ENCODE peak calls at places on chromosome 22, in ten cellular contexts. X is tibial artery; Q is endothelial cell of umbilical vein; T is stimulated activated CD4-positive, alpha-beta T cell treated with anti-CD3 and anti-CD28 coated beads, Interleukin-4, amount 100 ng/mL, for 24 hours; R is body of pancreas; D is tibial nerve; H is aorta; Z is RPMI7951; C is fibroblast of the aortic adventitia; S is MM.1S. B is an unnamed sample.

GRCh38 chr22:46879083-46879482 is 116.6 kb downstream of the TBC1D22A start:
- DNase-seq in X (no peak), Q (no peak), T (no peak), R (no peak), D (no peak), H (no peak), Z (no peak), C (peak), S (no peak), B (no peak)

GRCh38 chr22:17888439-17888838 is 114.2 kb upstream of the BID start:
- DNase-seq in X (no peak), Q (no peak), T (no peak), R (no peak), D (no peak), H (no peak), Z (no peak), C (no peak), S (no peak), B (no peak)

GRCh38 chr22:48574776-48575566 is 1252.7 kb downstream of the BRD1 start:
- DNase-seq in X (no peak), Q (no peak), T (no peak), R (peak), D (no peak), H (no peak), Z (no peak), C (no peak), S (peak), B (no peak)

GRCh38 chr22:29143848-29144785 is 61.6 kb upstream of the EMID1 start:
- DNase-seq in X (no peak), Q (no peak), T (no peak), R (no peak), D (no peak), H (peak), Z (no peak), C (no peak), S (no peak), B (no peak)

GRCh38 chr22:42655693-42656092 is 6.5 kb upstream of the CYB5R3 start:
- DNase-seq in X (no peak), Q (no peak), T (no peak), R (no peak), D (no peak), H (no peak), Z (no peak), C (no peak), S (peak), B (no peak)

GRCh38 chr22:25405854-25406509 is 158.5 kb upstream of the GRK3 start:
- DNase-seq in X (no peak), Q (no peak), T (no peak), R (no peak), D (no peak), H (peak), Z (no peak), C (no peak), S (no peak), B (no peak)

GRCh38 chr22:42177891-42178336 is 47.3 kb upstream of the CYP2D6 start:
- DNase-seq in X (no peak), Q (no peak), T (no peak), R (peak), D (no peak), H (no peak), Z (no peak), C (no peak), S (no peak), B (no peak)

GRCh38 chr22:23065495-23066122 is 4.7 kb upstream of the GNAZ start:
- DNase-seq in X (peak), Q (no peak), T (no peak), R (no peak), D (no peak), H (peak), Z (no peak), C (no peak), S (no peak), B (no peak)

GRCh38 chr22:24501366-24502005 is 6.4 kb downstream of the UPB1 start:
- DNase-seq in X (no peak), Q (no peak), T (no peak), R (no peak), D (no peak), H (no peak), Z (no peak), C (no peak), S (no peak), B (no peak)

GRCh38 chr22:23419931-23420330 is 160.2 kb downstream of the IGLL1 start:
- DNase-seq in X (no peak), Q (no peak), T (no peak), R (no peak), D (no peak), H (no peak), Z (no peak), C (no peak), S (no peak), B (no peak)

GRCh38 chr22:27778299-27779090 is 23.1 kb downstream of the MN1 start:
- DNase-seq in X (no peak), Q (no peak), T (no peak), R (no peak), D (peak), H (no peak), Z (no peak), C (peak), S (no peak), B (no peak)

GRCh38 chr22:31497148-31497938 is 1.0 kb downstream of the SFI1 start:
- DNase-seq in X (no peak), Q (no peak), T (no peak), R (no peak), D (no peak), H (no peak), Z (no peak), C (peak), S (peak), B (no peak)

GRCh38 chr22:49995413-49996191 is 17.0 kb downstream of the IL17REL start:
- DNase-seq in X (peak), Q (no peak), T (no peak), R (no peak), D (no peak), H (peak), Z (no peak), C (no peak), S (no peak), B (no peak)

GRCh38 chr22:25564979-25565677 is 653 bp downstream of the GRK3 start:
- DNase-seq in X (no peak), Q (peak), T (peak), R (peak), D (no peak), H (peak), Z (no peak), C (no peak), S (no peak), B (no peak)

GRCh38 chr22:37177755-37178154 is 10.3 kb downstream of the C1QTNF6 start:
- DNase-seq in X (no peak), Q (no peak), T (no peak), R (no peak), D (no peak), H (no peak), Z (no peak), C (no peak), S (no peak), B (no peak)

GRCh38 chr22:46297151-46297819 is 615 bp downstream of the GTSE1 start:
- DNase-seq in X (no peak), Q (peak), T (no peak), R (peak), D (no peak), H (peak), Z (peak), C (peak), S (peak), B (no peak)

GRCh38 chr22:27749597-27750225 is 51.8 kb downstream of the MN1 start:
- DNase-seq in X (peak), Q (no peak), T (no peak), R (no peak), D (no peak), H (peak), Z (no peak), C (peak), S (no peak), B (no peak)

GRCh38 chr22:39472570-39473556 is 16.1 kb downstream of the MGAT3 start:
- DNase-seq in X (no peak), Q (no peak), T (no peak), R (peak), D (no peak), H (no peak), Z (no peak), C (no peak), S (peak), B (no peak)

GRCh38 chr22:17774928-17775675 is 833 bp upstream of the BID start:
- DNase-seq in X (no peak), Q (no peak), T (no peak), R (no peak), D (no peak), H (no peak), Z (no peak), C (no peak), S (no peak), B (no peak)

GRCh38 chr22:37290737-37291136 is 8.4 kb downstream of the CYTH4 start:
- DNase-seq in X (no peak), Q (no peak), T (no peak), R (no peak), D (no peak), H (no peak), Z (peak), C (peak), S (no peak), B (no peak)

GRCh38 chr22:43777204-43777671 is 34.9 kb downstream of the EFCAB6 start:
- DNase-seq in X (no peak), Q (peak), T (no peak), R (no peak), D (no peak), H (no peak), Z (peak), C (peak), S (no peak), B (no peak)

GRCh38 chr22:50673231-50674126 is 856 bp downstream of the SHANK3 start:
- DNase-seq in X (no peak), Q (peak), T (no peak), R (no peak), D (no peak), H (no peak), Z (no peak), C (no peak), S (no peak), B (no peak)

GRCh38 chr22:50027639-50028537 is 15.3 kb upstream of the IL17REL start:
- DNase-seq in X (peak), Q (no peak), T (peak), R (no peak), D (no peak), H (peak), Z (peak), C (no peak), S (no peak), B (no peak)

GRCh38 chr22:46122511-46122971 is 27.8 kb upstream of the PPARA start:
- DNase-seq in X (peak), Q (peak), T (peak), R (peak), D (peak), H (peak), Z (peak), C (peak), S (peak), B (no peak)

GRCh38 chr22:41983516-41983915 is 14.3 kb downstream of the SEPTIN3 start:
- DNase-seq in X (no peak), Q (no peak), T (no peak), R (no peak), D (no peak), H (no peak), Z (peak), C (peak), S (no peak), B (no peak)

GRCh38 chr22:36411589-36412258 is 24.0 kb upstream of the MYH9 start:
- DNase-seq in X (no peak), Q (no peak), T (peak), R (peak), D (no peak), H (no peak), Z (no peak), C (no peak), S (peak), B (no peak)

GRCh38 chr22:39130892-39131855 is 21.3 kb downstream of the CBX7 start:
- DNase-seq in X (peak), Q (no peak), T (no peak), R (no peak), D (no peak), H (peak), Z (no peak), C (no peak), S (no peak), B (no peak)

GRCh38 chr22:44804327-44804726 is 52.0 kb downstream of the ARHGAP8 start:
- DNase-seq in X (no peak), Q (no peak), T (no peak), R (no peak), D (no peak), H (no peak), Z (no peak), C (no peak), S (no peak), B (no peak)

GRCh38 chr22:38732251-38732815 is 23.5 kb downstream of the SUN2 start:
- DNase-seq in X (peak), Q (no peak), T (no peak), R (peak), D (no peak), H (peak), Z (no peak), C (no peak), S (peak), B (no peak)

GRCh38 chr22:25536578-25536977 is 27.9 kb upstream of the GRK3 start:
- DNase-seq in X (no peak), Q (no peak), T (no peak), R (no peak), D (no peak), H (no peak), Z (no peak), C (no peak), S (no peak), B (no peak)

GRCh38 chr22:19942886-19943664 is 1.5 kb upstream of the TXNRD2 start:
- DNase-seq in X (peak), Q (peak), T (no peak), R (peak), D (peak), H (no peak), Z (peak), C (peak), S (no peak), B (no peak)

GRCh38 chr22:20465759-20466077 is 28.1 kb upstream of the SCARF2 start:
- DNase-seq in X (no peak), Q (no peak), T (no peak), R (no peak), D (no peak), H (peak), Z (no peak), C (no peak), S (peak), B (no peak)

GRCh38 chr22:17781319-17782031 is 7.2 kb upstream of the BID start:
- DNase-seq in X (no peak), Q (peak), T (peak), R (peak), D (no peak), H (no peak), Z (peak), C (peak), S (peak), B (no peak)

GRCh38 chr22:44389181-44389580 is 76.4 kb upstream of the SHISAL1 start:
- DNase-seq in X (no peak), Q (no peak), T (no peak), R (no peak), D (no peak), H (peak), Z (no peak), C (no peak), S (no peak), B (no peak)

GRCh38 chr22:32058656-32059280 is 15.7 kb downstream of the SLC5A1 start:
- DNase-seq in X (no peak), Q (no peak), T (no peak), R (no peak), D (no peak), H (no peak), Z (no peak), C (peak), S (no peak), B (no peak)

GRCh38 chr22:48755332-48755949 is 1072.2 kb downstream of the BRD1 start:
- DNase-seq in X (no peak), Q (no peak), T (peak), R (no peak), D (no peak), H (peak), Z (no peak), C (no peak), S (no peak), B (no peak)

GRCh38 chr22:24996420-24996952 is 44.0 kb downstream of the KIAA1671 start:
- DNase-seq in X (no peak), Q (peak), T (no peak), R (no peak), D (no peak), H (no peak), Z (peak), C (peak), S (no peak), B (no peak)

GRCh38 chr22:44881624-44882023 is 128.2 kb downstream of the PHF21B start:
- DNase-seq in X (peak), Q (no peak), T (no peak), R (no peak), D (no peak), H (peak), Z (no peak), C (no peak), S (no peak), B (no peak)

GRCh38 chr22:37659066-37659896 is 758 bp downstream of the PDXP start:
- DNase-seq in X (no peak), Q (no peak), T (no peak), R (peak), D (no peak), H (no peak), Z (no peak), C (no peak), S (peak), B (no peak)

GRCh38 chr22:38712496-38713207 is 6.9 kb downstream of the GTPBP1 start:
- DNase-seq in X (no peak), Q (no peak), T (no peak), R (no peak), D (no peak), H (no peak), Z (no peak), C (no peak), S (no peak), B (no peak)

B was measured in GOT3.